ENCODE peak calls at places on chromosomes 1 and 21, in five cellular contexts. K is IMR-90, E is SK-N-SH, N is endodermal cell, R is GM23248. F is an unnamed sample.

GRCh38 chr1:85857991-85858390 is 149.8 kb upstream of the ZNHIT6 start:
- DNase-seq in K (no peak), E (no peak), N (no peak), R (no peak), F (no peak)

GRCh38 chr1:59057211-59057694 is 239.6 kb upstream of the FGGY start:
- DNase-seq in K (peak; percentile 93), E (peak; percentile 82), N (peak; percentile 74), R (peak; percentile 99), F (no peak)

GRCh38 chr1:228393811-228394570 is 12.6 kb downstream of the TRIM11 start:
- DNase-seq in K (no peak), E (no peak), N (no peak), R (no peak), F (no peak)

GRCh38 chr1:212957546-212957945 is 7.2 kb downstream of the VASH2 start:
- DNase-seq in K (no peak), E (no peak), N (no peak), R (no peak), F (no peak)

GRCh38 chr21:32457360-32457840 is 44.9 kb downstream of the EVA1C start:
- DNase-seq in K (peak; percentile 16), E (peak; percentile 37), N (no peak), R (peak; percentile 33), F (no peak)

GRCh38 chr1:92754000-92754787 is 30.7 kb downstream of the EVI5 start:
- DNase-seq in K (peak; percentile 90), E (no peak), N (no peak), R (peak; percentile 82), F (no peak)

GRCh38 chr1:207799989-207800648 is 48.3 kb downstream of the CD46 start:
- DNase-seq in K (no peak), E (no peak), N (no peak), R (no peak), F (no peak)

GRCh38 chr21:37521658-37522057 is 155.1 kb downstream of the DYRK1A start:
- DNase-seq in K (no peak), E (no peak), N (no peak), R (no peak), F (no peak)

GRCh38 chr1:62882705-62883104 is 98.8 kb downstream of the ATG4C start:
- DNase-seq in K (no peak), E (no peak), N (no peak), R (no peak), F (no peak)

GRCh38 chr21:41933259-41934079 is 20.3 kb downstream of the C2CD2 start:
- DNase-seq in K (peak; percentile 56), E (peak; percentile 48), N (no peak), R (peak; percentile 80), F (no peak)

GRCh38 chr1:39970274-39970673 is 15.3 kb downstream of the MFSD2A start:
- DNase-seq in K (no peak), E (no peak), N (no peak), R (no peak), F (no peak)

GRCh38 chr1:114201486-114201885 is 47.8 kb upstream of the SYT6 start:
- DNase-seq in K (no peak), E (no peak), N (no peak), R (no peak), F (no peak)

GRCh38 chr1:57165546-57165945 is 199.7 kb upstream of the C8B start:
- DNase-seq in K (peak; percentile 44), E (no peak), N (no peak), R (peak; percentile 65), F (no peak)

GRCh38 chr21:21268061-21268471 is 269.9 kb downstream of the NCAM2 start:
- DNase-seq in K (peak; percentile 4), E (no peak), N (no peak), R (peak; percentile 0), F (no peak)

GRCh38 chr1:13823126-13823880 is 123.3 kb downstream of the PRDM2 start:
- DNase-seq in K (no peak), E (no peak), N (no peak), R (no peak), F (no peak)

GRCh38 chr21:38472709-38473108 is 25.6 kb downstream of the ERG start:
- DNase-seq in K (no peak), E (no peak), N (peak; percentile 68), R (no peak), F (no peak)

GRCh38 chr1:181089017-181089776 is 697 bp downstream of the IER5 start:
- DNase-seq in K (no peak), E (peak; percentile 73), N (no peak), R (peak; percentile 64), F (no peak)

GRCh38 chr1:165645654-165646366 is 14.8 kb downstream of the MGST3 start:
- DNase-seq in K (no peak), E (no peak), N (no peak), R (no peak), F (peak; percentile 7)

GRCh38 chr21:15011967-15012366 is 52.8 kb downstream of the NRIP1 start:
- DNase-seq in K (no peak), E (no peak), N (no peak), R (no peak), F (no peak)

GRCh38 chr21:35644523-35644922 is 415.8 kb downstream of the SETD4 start:
- DNase-seq in K (no peak), E (no peak), N (no peak), R (no peak), F (no peak)

GRCh38 chr1:47967868-47968267 is 29.3 kb downstream of the TRABD2B start:
- DNase-seq in K (no peak), E (no peak), N (no peak), R (no peak), F (no peak)

GRCh38 chr1:234916840-234917239 is 211.8 kb downstream of the TOMM20 start:
- DNase-seq in K (no peak), E (no peak), N (no peak), R (no peak), F (no peak)

DNA sequence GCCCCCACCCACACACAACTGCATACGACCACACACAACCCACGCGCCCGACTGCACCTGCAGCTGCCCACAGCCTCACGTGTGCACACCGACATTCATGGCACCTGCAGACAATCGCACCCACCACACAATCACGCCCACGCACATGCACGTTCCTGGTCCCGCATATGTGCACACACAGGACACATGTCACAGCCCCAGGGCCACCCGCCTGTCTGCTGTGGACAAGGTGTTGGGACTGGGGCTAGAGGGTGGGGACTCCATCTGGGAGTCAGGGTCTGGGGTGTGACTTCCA is 56.4 kb downstream of the ARHGEF16 start:
- DNase-seq in K (no peak), E (no peak), N (no peak), R (no peak), F (no peak)
- H3K9ac ChIP-seq in K (no peak overlapping the region), E (no peak overlapping the region), N (no peak overlapping the region), R (no peak overlapping the region), F (no peak overlapping the region)

DNA sequence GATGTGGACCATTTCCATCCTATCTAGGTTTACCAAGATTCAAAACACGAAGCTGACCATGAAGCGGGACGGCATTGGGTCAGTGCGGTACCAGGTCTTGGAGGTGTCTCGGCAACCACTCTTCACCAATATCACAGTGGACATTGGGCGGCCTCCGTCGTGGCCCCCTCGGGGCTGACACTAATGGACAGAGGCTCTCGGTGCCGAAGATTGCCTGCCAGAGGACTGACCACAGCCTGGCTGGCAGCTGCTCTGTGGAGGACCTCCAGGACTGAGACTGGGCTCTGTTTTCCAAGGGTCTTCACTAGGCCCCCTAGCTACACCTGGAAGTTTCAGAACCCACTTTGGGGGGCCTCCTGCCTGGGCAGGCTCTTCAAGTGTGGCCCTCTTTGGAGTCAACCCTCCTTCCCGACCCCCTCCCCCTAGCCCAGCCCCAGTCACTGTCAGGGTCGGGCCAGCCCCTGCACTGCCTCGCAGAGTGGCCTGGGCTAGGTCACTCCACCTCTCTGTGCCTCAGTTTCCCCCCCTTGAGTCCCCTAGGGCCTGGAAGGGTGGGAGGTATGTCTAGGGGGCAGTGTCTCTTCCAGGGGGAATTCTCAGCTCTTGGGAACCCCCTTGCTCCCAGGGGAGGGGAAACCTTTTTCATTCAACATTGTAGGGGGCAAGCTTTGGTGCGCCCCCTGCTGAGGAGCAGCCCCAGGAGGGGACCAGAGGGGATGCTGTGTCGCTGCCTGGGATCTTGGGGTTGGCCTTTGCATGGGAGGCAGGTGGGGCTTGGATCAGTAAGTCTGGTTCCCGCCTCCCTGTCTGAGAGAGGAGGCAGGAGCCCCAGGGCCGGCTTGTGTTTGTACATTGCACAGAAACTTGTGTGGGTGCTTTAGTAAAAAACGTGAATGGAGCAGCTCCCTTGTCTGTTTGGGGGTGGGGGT is 864 bp upstream of the CCDC24 start:
- DNase-seq in K (no peak), E (peak; percentile 55), N (no peak), R (peak; percentile 58), F (no peak)
- H3K4me3 ChIP-seq in K (peak overlapping the region; percentile 75), E (peak overlapping the region; percentile 71), N (peak overlapping the region; percentile 82), R (peak overlapping the region; percentile 74), F (peak overlapping the region; percentile 58)

DNA sequence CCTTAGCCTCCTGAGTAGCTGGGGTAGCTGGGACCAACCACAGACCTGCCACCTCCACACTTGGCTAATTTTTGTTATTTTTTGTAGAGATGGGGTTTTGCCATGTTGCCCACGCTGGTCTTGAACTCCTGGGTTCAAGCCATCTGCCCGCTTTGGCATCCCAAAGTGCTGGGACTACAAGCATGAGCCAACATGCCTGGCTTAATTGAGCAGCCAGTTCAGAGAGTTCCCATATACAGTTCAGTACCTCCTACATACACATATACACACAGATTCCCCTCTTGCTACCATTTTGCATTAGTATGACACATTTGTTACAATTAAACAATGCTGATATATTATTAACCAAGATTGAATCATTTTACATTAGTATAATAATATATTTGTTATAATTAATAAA is 2.9 kb downstream of the RNPEP start:
- DNase-seq in K (no peak), E (no peak), N (no peak), R (no peak), F (no peak)
- H3K9ac ChIP-seq in K (no peak overlapping the region), E (no peak overlapping the region), N (no peak overlapping the region), R (no peak overlapping the region), F (no peak overlapping the region)

DNA sequence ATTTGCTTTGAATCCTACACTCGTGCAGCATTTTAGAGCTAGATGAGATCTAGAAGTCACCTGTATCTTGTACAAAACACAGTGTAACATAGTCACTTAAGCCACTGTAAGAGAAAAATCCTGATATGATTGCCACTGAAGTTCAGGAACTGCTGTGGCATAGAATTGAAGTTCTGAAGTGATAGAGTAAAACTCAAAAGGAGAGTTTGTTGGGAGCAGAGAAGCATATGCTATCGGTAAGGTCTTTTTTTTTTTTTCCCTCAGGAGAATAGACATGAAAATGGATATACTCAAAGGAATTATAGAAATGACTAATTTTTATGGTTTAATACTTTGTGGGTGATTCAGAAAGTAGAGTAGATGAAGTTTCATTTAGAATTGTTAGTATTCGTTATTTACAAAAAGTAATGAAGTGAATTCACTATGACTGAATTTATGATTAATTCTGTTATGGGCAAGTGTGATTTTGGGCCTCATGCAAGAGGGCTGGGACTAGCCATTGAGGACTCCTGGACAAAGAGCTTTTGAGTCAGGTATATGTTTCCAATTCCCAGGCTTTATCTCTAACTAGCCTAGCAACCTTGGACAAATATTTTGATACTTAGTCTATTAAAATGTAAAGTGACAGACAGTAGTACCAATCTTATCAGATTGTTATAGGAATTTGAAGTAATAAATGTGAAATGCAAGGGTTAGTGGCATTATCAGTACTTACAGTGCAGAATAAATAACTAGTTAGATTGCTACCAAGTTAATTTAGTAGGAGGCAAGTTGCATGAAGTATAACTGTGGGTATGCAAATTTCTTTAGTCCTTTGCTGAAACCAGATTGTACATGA is 3.1 kb downstream of the KCTD3 start:
- DNase-seq in K (peak; percentile 20), E (peak; percentile 25), N (no peak), R (peak; percentile 33), F (no peak)
- H3K4me3 ChIP-seq in K (no peak overlapping the region), E (no peak overlapping the region), N (peak overlapping the region; percentile 8), R (peak overlapping the region; percentile 93), F (peak overlapping the region; percentile 9)